ENCODE peak calls at places on chromosomes 1 and 21, in eight cellular contexts. One of them, this sample, is unnamed.

GRCh38 chr1:8011923-8012858 is 13.9 kb downstream of the ERRFI1 start:
- DNase-seq in caudate nucleus: no peak
- DNase-seq in cardiac muscle cell: no peak
- DNase-seq in LoVo: no peak
- DNase-seq in fibroblast of pulmonary artery: no peak
- DNase-seq in smooth muscle cell of the brain vasculature: no peak
- DNase-seq in stimulated activated naive CD8-positive, alpha-beta T cell treated with anti-CD3 and anti-CD28 coated beads, Interleukin-15, Interleukin-2, amounts not matched to agents 100 U/mL and 50 U/mL, for 24 hours: no peak
- DNase-seq in sigmoid colon: no peak
- DNase-seq in this sample: no peak

GRCh38 chr1:40663324-40664166 is 1.9 kb downstream of the RIMS3 start:
- DNase-seq in caudate nucleus: no peak
- DNase-seq in cardiac muscle cell: no peak
- DNase-seq in LoVo: no peak
- DNase-seq in fibroblast of pulmonary artery: no peak
- DNase-seq in smooth muscle cell of the brain vasculature: no peak
- DNase-seq in stimulated activated naive CD8-positive, alpha-beta T cell treated with anti-CD3 and anti-CD28 coated beads, Interleukin-15, Interleukin-2, amounts not matched to agents 100 U/mL and 50 U/mL, for 24 hours: no peak
- DNase-seq in sigmoid colon: no peak
- DNase-seq in this sample: no peak

GRCh38 chr21:45390121-45390751 is 14.7 kb upstream of the COL18A1 start:
- DNase-seq in caudate nucleus: no peak
- DNase-seq in cardiac muscle cell: no peak
- DNase-seq in LoVo: no peak
- DNase-seq in fibroblast of pulmonary artery: no peak
- DNase-seq in smooth muscle cell of the brain vasculature: no peak
- DNase-seq in stimulated activated naive CD8-positive, alpha-beta T cell treated with anti-CD3 and anti-CD28 coated beads, Interleukin-15, Interleukin-2, amounts not matched to agents 100 U/mL and 50 U/mL, for 24 hours: no peak
- DNase-seq in sigmoid colon: peak
- DNase-seq in this sample: no peak

GRCh38 chr1:108524676-108525075 is 35.2 kb upstream of the EEIG2 start:
- DNase-seq in caudate nucleus: no peak
- DNase-seq in cardiac muscle cell: no peak
- DNase-seq in LoVo: no peak
- DNase-seq in fibroblast of pulmonary artery: no peak
- DNase-seq in smooth muscle cell of the brain vasculature: no peak
- DNase-seq in stimulated activated naive CD8-positive, alpha-beta T cell treated with anti-CD3 and anti-CD28 coated beads, Interleukin-15, Interleukin-2, amounts not matched to agents 100 U/mL and 50 U/mL, for 24 hours: no peak
- DNase-seq in sigmoid colon: no peak
- DNase-seq in this sample: no peak

GRCh38 chr1:37556712-37557196 is at the start of gene DNALI1:
- DNase-seq in caudate nucleus: peak
- DNase-seq in cardiac muscle cell: peak
- DNase-seq in LoVo: no peak
- DNase-seq in fibroblast of pulmonary artery: peak
- DNase-seq in smooth muscle cell of the brain vasculature: peak
- DNase-seq in stimulated activated naive CD8-positive, alpha-beta T cell treated with anti-CD3 and anti-CD28 coated beads, Interleukin-15, Interleukin-2, amounts not matched to agents 100 U/mL and 50 U/mL, for 24 hours: peak
- DNase-seq in sigmoid colon: peak
- DNase-seq in this sample: peak

GRCh38 chr21:31875424-31876097 is 2.7 kb downstream of the HUNK start:
- DNase-seq in caudate nucleus: no peak
- DNase-seq in cardiac muscle cell: no peak
- DNase-seq in LoVo: no peak
- DNase-seq in fibroblast of pulmonary artery: no peak
- DNase-seq in smooth muscle cell of the brain vasculature: no peak
- DNase-seq in stimulated activated naive CD8-positive, alpha-beta T cell treated with anti-CD3 and anti-CD28 coated beads, Interleukin-15, Interleukin-2, amounts not matched to agents 100 U/mL and 50 U/mL, for 24 hours: no peak
- DNase-seq in sigmoid colon: no peak
- DNase-seq in this sample: peak

GRCh38 chr1:219938706-219939105 is 10.3 kb upstream of the SLC30A10 start:
- DNase-seq in caudate nucleus: no peak
- DNase-seq in cardiac muscle cell: no peak
- DNase-seq in LoVo: peak
- DNase-seq in fibroblast of pulmonary artery: peak
- DNase-seq in smooth muscle cell of the brain vasculature: no peak
- DNase-seq in stimulated activated naive CD8-positive, alpha-beta T cell treated with anti-CD3 and anti-CD28 coated beads, Interleukin-15, Interleukin-2, amounts not matched to agents 100 U/mL and 50 U/mL, for 24 hours: no peak
- DNase-seq in sigmoid colon: no peak
- DNase-seq in this sample: no peak

GRCh38 chr1:205988585-205988995 is 14.6 kb downstream of the RAB7B start:
- DNase-seq in caudate nucleus: no peak
- DNase-seq in cardiac muscle cell: no peak
- DNase-seq in LoVo: no peak
- DNase-seq in fibroblast of pulmonary artery: no peak
- DNase-seq in smooth muscle cell of the brain vasculature: no peak
- DNase-seq in stimulated activated naive CD8-positive, alpha-beta T cell treated with anti-CD3 and anti-CD28 coated beads, Interleukin-15, Interleukin-2, amounts not matched to agents 100 U/mL and 50 U/mL, for 24 hours: no peak
- DNase-seq in sigmoid colon: no peak
- DNase-seq in this sample: no peak

GRCh38 chr1:27940297-27940696 is 5.5 kb downstream of the SMPDL3B start:
- DNase-seq in caudate nucleus: no peak
- DNase-seq in cardiac muscle cell: no peak
- DNase-seq in LoVo: no peak
- DNase-seq in fibroblast of pulmonary artery: no peak
- DNase-seq in smooth muscle cell of the brain vasculature: no peak
- DNase-seq in stimulated activated naive CD8-positive, alpha-beta T cell treated with anti-CD3 and anti-CD28 coated beads, Interleukin-15, Interleukin-2, amounts not matched to agents 100 U/mL and 50 U/mL, for 24 hours: peak
- DNase-seq in sigmoid colon: no peak
- DNase-seq in this sample: no peak

GRCh38 chr1:172671591-172671990 is 12.7 kb downstream of the FASLG start:
- DNase-seq in caudate nucleus: no peak
- DNase-seq in cardiac muscle cell: no peak
- DNase-seq in LoVo: no peak
- DNase-seq in fibroblast of pulmonary artery: peak
- DNase-seq in smooth muscle cell of the brain vasculature: no peak
- DNase-seq in stimulated activated naive CD8-positive, alpha-beta T cell treated with anti-CD3 and anti-CD28 coated beads, Interleukin-15, Interleukin-2, amounts not matched to agents 100 U/mL and 50 U/mL, for 24 hours: no peak
- DNase-seq in sigmoid colon: no peak
- DNase-seq in this sample: peak

GRCh38 chr21:17476006-17476405 is 36.8 kb upstream of the CXADR start:
- DNase-seq in caudate nucleus: no peak
- DNase-seq in cardiac muscle cell: no peak
- DNase-seq in LoVo: no peak
- DNase-seq in fibroblast of pulmonary artery: no peak
- DNase-seq in smooth muscle cell of the brain vasculature: no peak
- DNase-seq in stimulated activated naive CD8-positive, alpha-beta T cell treated with anti-CD3 and anti-CD28 coated beads, Interleukin-15, Interleukin-2, amounts not matched to agents 100 U/mL and 50 U/mL, for 24 hours: no peak
- DNase-seq in sigmoid colon: no peak
- DNase-seq in this sample: no peak

GRCh38 chr1:177133977-177134538 is 30.5 kb downstream of the ASTN1 start:
- DNase-seq in caudate nucleus: no peak
- DNase-seq in cardiac muscle cell: no peak
- DNase-seq in LoVo: no peak
- DNase-seq in fibroblast of pulmonary artery: no peak
- DNase-seq in smooth muscle cell of the brain vasculature: no peak
- DNase-seq in stimulated activated naive CD8-positive, alpha-beta T cell treated with anti-CD3 and anti-CD28 coated beads, Interleukin-15, Interleukin-2, amounts not matched to agents 100 U/mL and 50 U/mL, for 24 hours: no peak
- DNase-seq in sigmoid colon: no peak
- DNase-seq in this sample: no peak

GRCh38 chr21:32576011-32576410 is 9.3 kb downstream of the TCP10L start:
- DNase-seq in caudate nucleus: no peak
- DNase-seq in cardiac muscle cell: no peak
- DNase-seq in LoVo: no peak
- DNase-seq in fibroblast of pulmonary artery: no peak
- DNase-seq in smooth muscle cell of the brain vasculature: no peak
- DNase-seq in stimulated activated naive CD8-positive, alpha-beta T cell treated with anti-CD3 and anti-CD28 coated beads, Interleukin-15, Interleukin-2, amounts not matched to agents 100 U/mL and 50 U/mL, for 24 hours: no peak
- DNase-seq in sigmoid colon: no peak
- DNase-seq in this sample: no peak

GRCh38 chr1:172220376-172220775 is 200.1 kb upstream of the C1orf105 start:
- DNase-seq in caudate nucleus: no peak
- DNase-seq in cardiac muscle cell: no peak
- DNase-seq in LoVo: no peak
- DNase-seq in fibroblast of pulmonary artery: no peak
- DNase-seq in smooth muscle cell of the brain vasculature: no peak
- DNase-seq in stimulated activated naive CD8-positive, alpha-beta T cell treated with anti-CD3 and anti-CD28 coated beads, Interleukin-15, Interleukin-2, amounts not matched to agents 100 U/mL and 50 U/mL, for 24 hours: no peak
- DNase-seq in sigmoid colon: no peak
- DNase-seq in this sample: no peak

GRCh38 chr21:41683815-41684214 is 83.0 kb downstream of the RIPK4 start:
- DNase-seq in caudate nucleus: no peak
- DNase-seq in cardiac muscle cell: no peak
- DNase-seq in LoVo: no peak
- DNase-seq in fibroblast of pulmonary artery: no peak
- DNase-seq in smooth muscle cell of the brain vasculature: no peak
- DNase-seq in stimulated activated naive CD8-positive, alpha-beta T cell treated with anti-CD3 and anti-CD28 coated beads, Interleukin-15, Interleukin-2, amounts not matched to agents 100 U/mL and 50 U/mL, for 24 hours: no peak
- DNase-seq in sigmoid colon: no peak
- DNase-seq in this sample: no peak

GRCh38 chr1:7069888-7070287 is 284.6 kb downstream of the CAMTA1 start:
- DNase-seq in caudate nucleus: no peak
- DNase-seq in cardiac muscle cell: peak
- DNase-seq in LoVo: no peak
- DNase-seq in fibroblast of pulmonary artery: peak
- DNase-seq in smooth muscle cell of the brain vasculature: no peak
- DNase-seq in stimulated activated naive CD8-positive, alpha-beta T cell treated with anti-CD3 and anti-CD28 coated beads, Interleukin-15, Interleukin-2, amounts not matched to agents 100 U/mL and 50 U/mL, for 24 hours: no peak
- DNase-seq in sigmoid colon: no peak
- DNase-seq in this sample: no peak

GRCh38 chr1:20093940-20094391 is 24.0 kb downstream of the PLA2G5 start:
- DNase-seq in caudate nucleus: no peak
- DNase-seq in cardiac muscle cell: no peak
- DNase-seq in LoVo: no peak
- DNase-seq in fibroblast of pulmonary artery: peak
- DNase-seq in smooth muscle cell of the brain vasculature: no peak
- DNase-seq in stimulated activated naive CD8-positive, alpha-beta T cell treated with anti-CD3 and anti-CD28 coated beads, Interleukin-15, Interleukin-2, amounts not matched to agents 100 U/mL and 50 U/mL, for 24 hours: no peak
- DNase-seq in sigmoid colon: peak
- DNase-seq in this sample: no peak

GRCh38 chr1:51344602-51345299 is 14.4 kb upstream of the TTC39A start:
- DNase-seq in caudate nucleus: no peak
- DNase-seq in cardiac muscle cell: peak
- DNase-seq in LoVo: peak
- DNase-seq in fibroblast of pulmonary artery: no peak
- DNase-seq in smooth muscle cell of the brain vasculature: no peak
- DNase-seq in stimulated activated naive CD8-positive, alpha-beta T cell treated with anti-CD3 and anti-CD28 coated beads, Interleukin-15, Interleukin-2, amounts not matched to agents 100 U/mL and 50 U/mL, for 24 hours: no peak
- DNase-seq in sigmoid colon: no peak
- DNase-seq in this sample: peak

GRCh38 chr1:46806196-46807020 is 7.6 kb downstream of the CYP4B1 start:
- DNase-seq in caudate nucleus: no peak
- DNase-seq in cardiac muscle cell: no peak
- DNase-seq in LoVo: no peak
- DNase-seq in fibroblast of pulmonary artery: peak
- DNase-seq in smooth muscle cell of the brain vasculature: no peak
- DNase-seq in stimulated activated naive CD8-positive, alpha-beta T cell treated with anti-CD3 and anti-CD28 coated beads, Interleukin-15, Interleukin-2, amounts not matched to agents 100 U/mL and 50 U/mL, for 24 hours: no peak
- DNase-seq in sigmoid colon: peak
- DNase-seq in this sample: peak

GRCh38 chr1:227731241-227731677 is 3.8 kb downstream of the JMJD4 start:
- DNase-seq in caudate nucleus: no peak
- DNase-seq in cardiac muscle cell: no peak
- DNase-seq in LoVo: no peak
- DNase-seq in fibroblast of pulmonary artery: no peak
- DNase-seq in smooth muscle cell of the brain vasculature: no peak
- DNase-seq in stimulated activated naive CD8-positive, alpha-beta T cell treated with anti-CD3 and anti-CD28 coated beads, Interleukin-15, Interleukin-2, amounts not matched to agents 100 U/mL and 50 U/mL, for 24 hours: no peak
- DNase-seq in sigmoid colon: no peak
- DNase-seq in this sample: no peak

GRCh38 chr1:234564035-234565029 is 45.6 kb downstream of the IRF2BP2 start:
- DNase-seq in caudate nucleus: no peak
- DNase-seq in cardiac muscle cell: no peak
- DNase-seq in LoVo: peak
- DNase-seq in fibroblast of pulmonary artery: peak
- DNase-seq in smooth muscle cell of the brain vasculature: no peak
- DNase-seq in stimulated activated naive CD8-positive, alpha-beta T cell treated with anti-CD3 and anti-CD28 coated beads, Interleukin-15, Interleukin-2, amounts not matched to agents 100 U/mL and 50 U/mL, for 24 hours: no peak
- DNase-seq in sigmoid colon: no peak
- DNase-seq in this sample: peak

GRCh38 chr1:213714645-213715044 is 273.1 kb upstream of the PROX1 start:
- DNase-seq in caudate nucleus: no peak
- DNase-seq in cardiac muscle cell: no peak
- DNase-seq in LoVo: no peak
- DNase-seq in fibroblast of pulmonary artery: no peak
- DNase-seq in smooth muscle cell of the brain vasculature: no peak
- DNase-seq in stimulated activated naive CD8-positive, alpha-beta T cell treated with anti-CD3 and anti-CD28 coated beads, Interleukin-15, Interleukin-2, amounts not matched to agents 100 U/mL and 50 U/mL, for 24 hours: no peak
- DNase-seq in sigmoid colon: no peak
- DNase-seq in this sample: no peak

GRCh38 chr1:108316545-108316944 is 72.7 kb upstream of the NBPF4 start:
- DNase-seq in caudate nucleus: no peak
- DNase-seq in cardiac muscle cell: no peak
- DNase-seq in LoVo: peak
- DNase-seq in fibroblast of pulmonary artery: peak
- DNase-seq in smooth muscle cell of the brain vasculature: no peak
- DNase-seq in stimulated activated naive CD8-positive, alpha-beta T cell treated with anti-CD3 and anti-CD28 coated beads, Interleukin-15, Interleukin-2, amounts not matched to agents 100 U/mL and 50 U/mL, for 24 hours: no peak
- DNase-seq in sigmoid colon: no peak
- DNase-seq in this sample: no peak

GRCh38 chr1:210467440-210468040 is 138.8 kb downstream of the HHAT start:
- DNase-seq in caudate nucleus: no peak
- DNase-seq in cardiac muscle cell: no peak
- DNase-seq in LoVo: no peak
- DNase-seq in fibroblast of pulmonary artery: no peak
- DNase-seq in smooth muscle cell of the brain vasculature: no peak
- DNase-seq in stimulated activated naive CD8-positive, alpha-beta T cell treated with anti-CD3 and anti-CD28 coated beads, Interleukin-15, Interleukin-2, amounts not matched to agents 100 U/mL and 50 U/mL, for 24 hours: no peak
- DNase-seq in sigmoid colon: no peak
- DNase-seq in this sample: no peak

GRCh38 chr21:46443910-46444309 is 14.8 kb upstream of the DIP2A start:
- DNase-seq in caudate nucleus: no peak
- DNase-seq in cardiac muscle cell: no peak
- DNase-seq in LoVo: no peak
- DNase-seq in fibroblast of pulmonary artery: no peak
- DNase-seq in smooth muscle cell of the brain vasculature: no peak
- DNase-seq in stimulated activated naive CD8-positive, alpha-beta T cell treated with anti-CD3 and anti-CD28 coated beads, Interleukin-15, Interleukin-2, amounts not matched to agents 100 U/mL and 50 U/mL, for 24 hours: no peak
- DNase-seq in sigmoid colon: peak
- DNase-seq in this sample: no peak

GRCh38 chr1:25815208-25816111 is 4.3 kb upstream of the MTFR1L start:
- DNase-seq in caudate nucleus: no peak
- DNase-seq in cardiac muscle cell: no peak
- DNase-seq in LoVo: no peak
- DNase-seq in fibroblast of pulmonary artery: no peak
- DNase-seq in smooth muscle cell of the brain vasculature: no peak
- DNase-seq in stimulated activated naive CD8-positive, alpha-beta T cell treated with anti-CD3 and anti-CD28 coated beads, Interleukin-15, Interleukin-2, amounts not matched to agents 100 U/mL and 50 U/mL, for 24 hours: no peak
- DNase-seq in sigmoid colon: no peak
- DNase-seq in this sample: no peak

GRCh38 chr1:82245345-82246014 is 444.7 kb downstream of the ADGRL2 start:
- DNase-seq in caudate nucleus: no peak
- DNase-seq in cardiac muscle cell: no peak
- DNase-seq in LoVo: no peak
- DNase-seq in fibroblast of pulmonary artery: no peak
- DNase-seq in smooth muscle cell of the brain vasculature: no peak
- DNase-seq in stimulated activated naive CD8-positive, alpha-beta T cell treated with anti-CD3 and anti-CD28 coated beads, Interleukin-15, Interleukin-2, amounts not matched to agents 100 U/mL and 50 U/mL, for 24 hours: no peak
- DNase-seq in sigmoid colon: no peak
- DNase-seq in this sample: no peak